ENCODE peak calls at places on chromosomes 6 and 20, in eight cellular contexts. K is stimulated activated CD4-positive, alpha-beta T cell treated with anti-CD3 and anti-CD28 coated beads, Interleukin-4, amount 100 ng/mL, for 24 hours; I is caudate nucleus; F is coronary artery; J is iris pigment epithelial cell; S is fibroblast of the conjunctiva; H is astrocyte of the spinal cord; N is stromal cell of bone marrow. Q is an unnamed sample.

GRCh38 chr20:49595811-49596545 is 28.0 kb upstream of the PTGIS start:
- DNase-seq in K (peak), I (no peak), F (no peak), J (peak), S (peak), H (peak), N (peak), Q (no peak)

GRCh38 chr6:166633732-166634535 is 6.9 kb upstream of the RPS6KA2 start:
- DNase-seq in K (no peak), I (no peak), F (peak), J (no peak), S (no peak), H (no peak), N (no peak), Q (no peak)

GRCh38 chr6:35737413-35738211 is 780 bp downstream of the ARMC12 start:
- DNase-seq in K (no peak), I (peak), F (no peak), J (peak), S (peak), H (peak), N (peak), Q (peak)

GRCh38 chr20:20821496-20822260 is 109.2 kb upstream of the RALGAPA2 start:
- DNase-seq in K (no peak), I (no peak), F (no peak), J (no peak), S (no peak), H (no peak), N (no peak), Q (no peak)

GRCh38 chr6:141744971-141745370 is 387.8 kb upstream of the GJE1 start:
- DNase-seq in K (no peak), I (no peak), F (no peak), J (no peak), S (peak), H (no peak), N (no peak), Q (no peak)

GRCh38 chr20:25744261-25744660 is 47.6 kb upstream of the ZNF337 start:
- DNase-seq in K (no peak), I (no peak), F (no peak), J (no peak), S (no peak), H (no peak), N (no peak), Q (no peak)

GRCh38 chr6:48765352-48765961 is 654.5 kb upstream of the PTCHD4 start:
- DNase-seq in K (no peak), I (peak), F (no peak), J (peak), S (peak), H (peak), N (peak), Q (peak)

GRCh38 chr6:13733178-13733851 is 21.7 kb upstream of the RANBP9 start:
- DNase-seq in K (no peak), I (peak), F (no peak), J (peak), S (peak), H (peak), N (peak), Q (peak)

GRCh38 chr20:13723015-13723414 is 61.7 kb downstream of the ESF1 start:
- DNase-seq in K (no peak), I (no peak), F (no peak), J (peak), S (no peak), H (no peak), N (no peak), Q (no peak)

GRCh38 chr6:6643398-6643797 is 54.9 kb downstream of the LY86 start:
- DNase-seq in K (no peak), I (no peak), F (no peak), J (no peak), S (no peak), H (no peak), N (no peak), Q (no peak)

GRCh38 chr6:53566755-53567154 is 21.9 kb upstream of the GCLC start:
- DNase-seq in K (no peak), I (no peak), F (no peak), J (no peak), S (no peak), H (no peak), N (no peak), Q (no peak)

GRCh38 chr6:43119456-43119855 is 43.3 kb downstream of the PTK7 start:
- DNase-seq in K (no peak), I (no peak), F (no peak), J (no peak), S (no peak), H (no peak), N (no peak), Q (no peak)

GRCh38 chr6:72984981-72985665 is 240.2 kb downstream of the KHDC1L start:
- DNase-seq in K (no peak), I (no peak), F (no peak), J (no peak), S (no peak), H (peak), N (no peak), Q (no peak)

GRCh38 chr6:3151705-3152104 is 5.6 kb downstream of the TUBB2A start:
- DNase-seq in K (no peak), I (no peak), F (no peak), J (no peak), S (no peak), H (no peak), N (no peak), Q (no peak)

GRCh38 chr20:51091564-51092195 is 68.8 kb upstream of the KCNG1 start:
- DNase-seq in K (no peak), I (no peak), F (no peak), J (peak), S (no peak), H (no peak), N (no peak), Q (no peak)

GRCh38 chr6:6556738-6557503 is 31.6 kb upstream of the LY86 start:
- DNase-seq in K (peak), I (no peak), F (no peak), J (peak), S (peak), H (peak), N (no peak), Q (no peak)

GRCh38 chr20:21266191-21266536 is 37.0 kb upstream of the XRN2 start:
- DNase-seq in K (no peak), I (no peak), F (no peak), J (no peak), S (no peak), H (no peak), N (no peak), Q (no peak)

GRCh38 chr6:167996424-167997199 is 859 bp upstream of the KIF25 start:
- DNase-seq in K (no peak), I (no peak), F (no peak), J (no peak), S (no peak), H (no peak), N (no peak), Q (no peak)

GRCh38 chr20:17863577-17864292 is 104.9 kb downstream of the SNX5 start:
- DNase-seq in K (no peak), I (no peak), F (no peak), J (no peak), S (peak), H (peak), N (no peak), Q (no peak)

GRCh38 chr20:62994850-62995249 is 11.9 kb downstream of the BHLHE23 start:
- DNase-seq in K (no peak), I (no peak), F (no peak), J (no peak), S (no peak), H (no peak), N (no peak), Q (no peak)